ENCODE peak calls at places on chromosomes 11 and 22, in ten cellular contexts. Q is uterus, Y is cardiac muscle cell, O is colonic mucosa, S is kidney, P is K562, B is right atrium auricular region, X is WERI-Rb-1, J is sigmoid colon, F is MM.1S. A is an unnamed sample.

GRCh38 chr11:330694-331314 is 10.1 kb upstream of the IFITM3 start:
- DNase-seq in Q (peak; percentile 21), Y (no peak), J (peak; percentile 60), B (no peak), F (peak; percentile 86), S (peak; percentile 71), P (no peak), X (no peak), O (peak; percentile 22), A (no peak)

GRCh38 chr22:30392661-30393321 is 4.0 kb upstream of the SEC14L2 start:
- DNase-seq in O (no peak), F (no peak), B (no peak), X (peak; percentile 92), P (no peak), S (peak; percentile 82), Q (no peak), Y (no peak), J (no peak), A (no peak)

GRCh38 chr11:122803306-122803705 is 35.0 kb upstream of the CRTAM start:
- DNase-seq in Q (no peak), B (no peak), O (no peak), Y (no peak), S (no peak), P (no peak), F (no peak), X (no peak), J (no peak), A (no peak)

GRCh38 chr11:72578991-72579815 is 95.0 kb downstream of the PDE2A start:
- DNase-seq in J (peak; percentile 50), F (no peak), Q (no peak), O (no peak), P (no peak), X (no peak), Y (no peak), S (no peak), B (no peak), A (no peak)

GRCh38 chr22:45292675-45293402 is 8.1 kb downstream of the UPK3A start:
- DNase-seq in P (no peak), J (no peak), F (no peak), B (no peak), S (no peak), X (no peak), Q (no peak), O (no peak), Y (no peak), A (no peak)

GRCh38 chr11:12258451-12258850 is 118.9 kb upstream of the PARVA start:
- DNase-seq in X (no peak), P (peak; percentile 45), Y (no peak), O (no peak), S (no peak), F (no peak), B (no peak), Q (no peak), J (no peak), A (no peak)

GRCh38 chr11:33674035-33674814 is 26.4 kb downstream of the C11orf91 start:
- DNase-seq in F (no peak), Q (no peak), O (no peak), P (no peak), B (peak; percentile 47), S (no peak), Y (no peak), J (no peak), X (no peak), A (no peak)

GRCh38 chr22:49657275-49657973 is 170.2 kb downstream of the BRD1 start:
- DNase-seq in Q (peak; percentile 79), F (peak; percentile 87), B (peak; percentile 71), Y (no peak), O (peak; percentile 57), P (peak; percentile 68), X (no peak), S (peak; percentile 84), J (peak; percentile 81), A (peak; percentile 72)

GRCh38 chr11:19393941-19394340 is 153.2 kb upstream of the E2F8 start:
- DNase-seq in F (no peak), Q (no peak), J (no peak), P (no peak), O (no peak), B (peak; percentile 50), S (no peak), X (no peak), Y (no peak), A (no peak)

GRCh38 chr22:43441216-43441615 is 29.4 kb downstream of the MPPED1 start:
- DNase-seq in O (no peak), P (no peak), Y (no peak), Q (no peak), B (no peak), S (no peak), J (no peak), X (no peak), F (no peak), A (no peak)

GRCh38 chr11:93904711-93905110 is 54.3 kb upstream of the VSTM5 start:
- DNase-seq in F (no peak), S (no peak), B (no peak), P (no peak), J (no peak), X (peak; percentile 19), Y (no peak), O (no peak), Q (no peak), A (no peak)
- H3K9me3 ChIP-seq in F (no peaks in the 10 kb centered on the region), S (no peaks in the 10 kb centered on the region), B (no peaks in the 10 kb centered on the region), P (no peaks in the 10 kb centered on the region), J (no peaks in the 10 kb centered on the region), X (no peaks in the 10 kb centered on the region), Y (no peaks in the 10 kb centered on the region), O (no peaks in the 10 kb centered on the region), Q (no peaks in the 10 kb centered on the region), A (no peaks in the 10 kb centered on the region)

DNA sequence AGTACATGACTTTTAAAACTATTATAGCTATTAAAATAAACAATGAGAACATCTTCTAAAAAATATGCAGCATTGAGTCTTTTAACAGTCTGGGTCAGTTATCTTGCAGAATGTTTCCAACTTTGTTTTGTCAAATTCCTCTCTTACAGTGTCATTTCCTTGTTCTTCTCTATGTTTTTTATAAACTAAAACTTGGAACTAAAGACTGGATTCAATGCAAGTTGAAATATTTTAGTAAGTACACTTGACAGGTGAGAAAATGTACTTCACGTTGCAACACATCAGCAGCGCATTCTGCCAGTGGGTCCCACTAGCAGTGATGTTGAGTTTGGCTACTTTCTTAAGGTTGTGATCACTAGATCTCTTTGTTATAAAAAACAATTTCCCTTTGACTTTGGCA is 1407.6 kb upstream of the RAG2 start:
- DNase-seq in F (no peak), X (no peak), B (no peak), S (no peak), O (no peak), J (no peak), P (no peak), Y (no peak), Q (no peak), A (no peak)
- H3K9me3 ChIP-seq in F (no peaks in the 10 kb centered on the region), X (no peaks in the 10 kb centered on the region), B (no peaks in the 10 kb centered on the region), S (no peaks in the 10 kb centered on the region), O (no peaks in the 10 kb centered on the region), J (no peaks in the 10 kb centered on the region), P (no peaks in the 10 kb centered on the region), Y (no peaks in the 10 kb centered on the region), Q (no peaks in the 10 kb centered on the region), A (no peaks in the 10 kb centered on the region)

DNA sequence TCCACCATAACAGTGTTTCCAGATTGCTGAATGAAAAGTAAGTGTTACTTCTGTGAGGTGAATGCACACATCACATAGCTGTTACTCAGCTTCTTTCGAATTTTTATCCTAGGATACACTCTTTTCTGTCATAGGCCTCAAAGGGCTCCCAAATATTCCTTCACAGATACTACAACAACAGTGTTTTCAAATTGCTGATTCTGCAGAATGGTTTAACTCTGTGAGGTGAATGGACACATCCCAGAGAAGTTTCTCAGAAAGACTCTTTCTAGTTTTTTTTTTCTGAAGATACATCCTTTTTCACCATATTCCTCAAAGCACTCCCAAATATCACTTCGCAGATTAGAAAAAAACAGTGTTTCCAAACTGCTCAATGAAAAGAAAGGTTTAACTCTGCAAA is 221.1 kb downstream of the OR4A5 start:
- DNase-seq in F (no peak), J (no peak), B (no peak), X (no peak), O (no peak), Y (no peak), P (no peak), Q (no peak), S (no peak), A (no peak)
- H3K9me3 ChIP-seq in F (no peaks in the 10 kb centered on the region), J (peaks cover 41% of the 10 kb centered on the region), B (peaks cover 11% of the 10 kb centered on the region), X (no peaks in the 10 kb centered on the region), O (peaks cover 10% of the 10 kb centered on the region), Y (peaks cover 21% of the 10 kb centered on the region), P (no peaks in the 10 kb centered on the region), Q (no peaks in the 10 kb centered on the region), S (peaks cover 26% of the 10 kb centered on the region), A (peaks cover 13% of the 10 kb centered on the region)

GRCh38 chr11:36065436-36065835 is 121.6 kb downstream of the LDLRAD3 start:
- DNase-seq in O (no peak), B (no peak), S (no peak), X (no peak), Q (no peak), J (no peak), F (no peak), P (no peak), Y (no peak), A (no peak)
- H3K9me3 ChIP-seq in O (peaks cover 4% of the 10 kb centered on the region), B (no peaks in the 10 kb centered on the region), S (no peaks in the 10 kb centered on the region), X (peaks cover 5% of the 10 kb centered on the region), Q (no peaks in the 10 kb centered on the region), J (peaks cover 2% of the 10 kb centered on the region), F (no peaks in the 10 kb centered on the region), P (peaks cover 9% of the 10 kb centered on the region), Y (no peaks in the 10 kb centered on the region), A (peaks cover 3% of the 10 kb centered on the region)

GRCh38 chr11:28140689-28141455 is 32.7 kb downstream of the METTL15 start:
- DNase-seq in S (no peak), X (no peak), J (no peak), P (no peak), O (no peak), Y (no peak), Q (no peak), F (no peak), B (no peak), A (no peak)
- H3K9me3 ChIP-seq in S (peaks cover 4% of the 10 kb centered on the region), X (no peaks in the 10 kb centered on the region), J (peaks cover 10% of the 10 kb centered on the region), P (peaks cover 3% of the 10 kb centered on the region), O (no peaks in the 10 kb centered on the region), Y (no peaks in the 10 kb centered on the region), Q (no peaks in the 10 kb centered on the region), F (no peaks in the 10 kb centered on the region), B (no peaks in the 10 kb centered on the region), A (peaks cover 10% of the 10 kb centered on the region)

GRCh38 chr22:47498969-47499368 is 736.5 kb downstream of the TBC1D22A start:
- DNase-seq in Q (no peak), F (no peak), O (no peak), J (no peak), P (no peak), B (no peak), Y (no peak), S (no peak), X (no peak), A (no peak)

DNA sequence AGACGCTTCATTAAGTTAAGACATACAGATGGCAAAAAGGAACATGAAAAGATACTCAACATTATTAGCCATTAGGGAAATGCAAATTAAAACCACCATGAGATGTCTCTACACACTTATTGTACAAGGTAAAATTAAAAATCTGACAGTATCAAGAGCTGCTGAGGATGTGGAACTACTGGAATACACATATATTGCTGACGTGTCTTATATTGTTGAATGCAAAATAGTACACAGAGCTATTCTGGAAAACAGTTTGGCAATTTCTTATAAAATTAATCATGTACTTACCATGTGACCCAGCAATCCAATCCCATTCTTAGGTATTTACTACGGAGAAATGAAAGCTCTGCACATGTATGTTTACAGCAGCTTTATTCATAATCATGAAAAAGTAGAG is 742.5 kb downstream of the TBC1D22A start:
- DNase-seq in P (no peak), Y (no peak), F (no peak), Q (no peak), B (no peak), O (no peak), J (no peak), X (no peak), S (no peak), A (no peak)
- H3K9me3 ChIP-seq in P (no peaks in the 10 kb centered on the region), Y (no peaks in the 10 kb centered on the region), F (no peaks in the 10 kb centered on the region), Q (no peaks in the 10 kb centered on the region), B (no peaks in the 10 kb centered on the region), O (no peaks in the 10 kb centered on the region), J (peaks cover 9% of the 10 kb centered on the region), X (no peaks in the 10 kb centered on the region), S (no peaks in the 10 kb centered on the region), A (peaks cover 16% of the 10 kb centered on the region)

A was measured in CD4-positive, CD25-positive, alpha-beta regulatory T cell.